ENCODE peak calls at places on chromosome 17, in nine cellular contexts. C is sigmoid colon, K is GM12891, V is stomach, D is GM23338, M is K562, R is transverse colon, B is endothelial cell of umbilical vein, O is HL-60. Z is an unnamed sample.

GRCh38 chr17:38706625-38707298 is 1.7 kb downstream of the MLLT6 start:
- DNase-seq in B (no peak), K (no peak), V (no peak), M (no peak), D (no peak), O (no peak), C (no peak), R (no peak), Z (no peak)

GRCh38 chr17:57455063-57455914 is 199.0 kb downstream of the MSI2 start:
- DNase-seq in R (no peak), B (no peak), C (no peak), O (peak), M (no peak), K (peak), V (no peak), D (no peak), Z (no peak)

GRCh38 chr17:79073706-79074088 is 927 bp upstream of the ENGASE start:
- DNase-seq in D (no peak), V (no peak), O (no peak), C (peak), B (no peak), M (no peak), R (peak), K (no peak), Z (no peak)

GRCh38 chr17:30187528-30187927 is 48.0 kb downstream of the SLC6A4 start:
- DNase-seq in M (no peak), C (no peak), O (no peak), D (no peak), B (no peak), V (no peak), K (no peak), R (no peak), Z (no peak)

GRCh38 chr17:68435876-68436842 is 21.1 kb downstream of the WIPI1 start:
- DNase-seq in D (peak), O (peak), V (peak), K (no peak), B (peak), R (peak), C (peak), M (peak), Z (peak)

GRCh38 chr17:207775-208174 is 26.3 kb upstream of the DOC2B start:
- DNase-seq in V (no peak), M (no peak), B (no peak), O (no peak), C (no peak), D (no peak), R (no peak), K (no peak), Z (no peak)

GRCh38 chr17:26792486-26792885 is 501.4 kb upstream of the WSB1 start:
- DNase-seq in C (no peak), V (no peak), M (no peak), O (no peak), B (peak), K (no peak), R (no peak), D (peak), Z (no peak)

GRCh38 chr17:28908640-28909098 is 5.8 kb upstream of the DHRS13 start:
- DNase-seq in D (no peak), C (peak), B (peak), K (no peak), V (no peak), M (no peak), R (peak), O (no peak), Z (no peak)

GRCh38 chr17:80388175-80388574 is 26.8 kb upstream of the ENDOV start:
- DNase-seq in M (no peak), K (no peak), V (no peak), B (no peak), C (no peak), R (no peak), O (no peak), D (peak), Z (no peak)

GRCh38 chr17:1109606-1110523 is 69.9 kb downstream of the ABR start:
- DNase-seq in K (peak), R (peak), M (no peak), V (peak), O (no peak), D (peak), C (no peak), B (no peak), Z (no peak)

GRCh38 chr17:1422907-1423306 is 22.9 kb upstream of the YWHAE start:
- DNase-seq in M (no peak), B (peak), K (no peak), V (no peak), O (no peak), D (no peak), R (no peak), C (no peak), Z (no peak)

GRCh38 chr17:3026856-3027751 is 36.3 kb downstream of the OR1D5 start:
- DNase-seq in C (no peak), R (no peak), O (no peak), B (no peak), V (no peak), D (no peak), M (no peak), K (no peak), Z (no peak)

GRCh38 chr17:82838386-82839063 is 1.3 kb downstream of the ZNF750 start:
- DNase-seq in R (peak), V (no peak), M (no peak), K (no peak), C (peak), D (no peak), O (peak), B (no peak), Z (no peak)

GRCh38 chr17:76237859-76238313 is 2.4 kb downstream of the RNF157 start:
- DNase-seq in B (no peak), C (peak), R (peak), V (no peak), D (no peak), O (no peak), K (no peak), M (no peak), Z (no peak)

GRCh38 chr17:27381007-27381501 is 75.2 kb upstream of the KSR1 start:
- DNase-seq in V (peak), M (peak), R (peak), C (peak), K (peak), B (peak), O (peak), D (peak), Z (peak)

GRCh38 chr17:55238197-55238930 is 26.4 kb upstream of the HLF start:
- DNase-seq in K (peak), O (peak), M (peak), R (peak), V (peak), C (peak), B (peak), D (peak), Z (peak)
- TF ChIP-seq POLR2AphosphoS5 in K (no peak), O (no peak), M (no peak), R (peak), V (peak), C (peak), B (peak), D (no peak), Z (no peak)

DNA sequence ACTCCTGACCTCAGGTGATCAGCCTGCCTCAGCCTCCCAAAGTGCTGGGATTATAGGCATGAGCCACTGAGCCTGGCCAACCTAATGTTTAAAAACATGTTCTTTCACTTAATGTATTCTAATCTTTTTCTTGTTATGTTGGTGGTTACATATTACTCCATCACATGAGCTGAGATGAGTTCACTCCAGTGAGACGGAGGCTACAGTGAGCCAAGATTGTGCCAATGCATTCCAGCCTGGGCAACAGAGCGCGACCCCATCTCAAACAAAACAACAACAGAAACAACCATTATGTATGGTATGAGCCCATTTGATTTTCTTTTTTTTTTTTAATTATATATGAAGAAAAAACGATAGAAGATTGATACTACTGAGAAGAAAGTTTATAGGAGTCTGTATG is 39.6 kb downstream of the SLC39A11 start:
- DNase-seq in R (no peak), K (no peak), C (no peak), O (no peak), V (no peak), B (no peak), M (no peak), D (no peak), Z (no peak)
- TF ChIP-seq POLR2AphosphoS5 in R (no peak), K (no peak), C (no peak), O (no peak), V (no peak), B (no peak), M (no peak), D (no peak), Z (no peak)

GRCh38 chr17:7687908-7688807 is at the start of gene WRAP53:
- DNase-seq in B (peak), M (peak), R (peak), O (peak), D (peak), K (peak), V (peak), C (peak), Z (peak)
- TF ChIP-seq POLR2AphosphoS5 in B (peak), M (peak), R (peak), O (no peak), D (peak), K (peak), V (peak), C (peak), Z (peak)

GRCh38 chr17:54900457-54901229 is at the start of gene TOM1L1:
- DNase-seq in R (peak), V (peak), M (peak), O (peak), K (peak), B (no peak), C (peak), D (peak), Z (peak)
- TF ChIP-seq POLR2AphosphoS5 in R (peak), V (peak), M (no peak), O (no peak), K (no peak), B (no peak), C (no peak), D (peak), Z (peak)

DNA sequence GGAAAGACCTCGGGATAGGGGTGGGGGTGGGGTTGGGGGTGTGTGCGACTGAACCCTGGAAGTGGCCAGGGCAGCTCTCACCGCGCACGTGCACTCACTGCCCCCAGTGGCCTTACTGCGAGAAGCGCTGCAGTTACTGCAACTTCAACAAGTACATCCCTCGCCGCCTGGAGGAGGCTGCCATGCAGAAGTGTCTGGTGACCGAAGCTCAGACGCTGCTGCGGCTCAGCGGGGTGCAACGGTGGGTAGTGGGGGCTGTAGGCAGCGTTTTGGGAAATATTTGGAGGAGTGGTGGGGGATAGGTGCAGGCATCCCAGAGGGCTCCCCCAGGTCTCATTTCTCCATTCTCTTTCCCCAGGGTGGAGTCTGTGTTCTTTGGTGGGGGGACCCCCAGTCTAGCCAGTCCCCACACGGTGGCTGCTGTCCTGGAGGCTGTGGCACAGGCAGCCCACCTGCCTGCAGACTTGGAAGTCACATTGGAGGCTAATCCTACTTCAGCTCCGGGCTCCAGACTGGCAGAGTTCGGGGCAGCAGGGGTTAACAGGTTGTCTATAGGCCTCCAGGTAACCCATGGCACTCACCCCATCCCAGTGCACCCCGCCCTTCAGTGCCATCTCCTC is 972 bp downstream of the RSAD1 start:
- DNase-seq in C (peak), M (peak), D (peak), K (peak), O (peak), R (peak), V (peak), B (peak), Z (peak)
- TF ChIP-seq POLR2AphosphoS5 in C (no peak), M (peak), D (no peak), K (no peak), O (no peak), R (no peak), V (peak), B (peak), Z (no peak)

Z was measured in upper lobe of left lung.